ENCODE peak calls at places on chromosomes 1 and 21, in six cellular contexts. One of them, this sample, is unnamed. For H3K36me3 and H3K4me1, the result is how much of the 10 kb centered on the place peaks cover.

GRCh38 chr1:6454856-6455751 is 10.9 kb downstream of the TNFRSF25 start:
- DNase-seq in neuronal stem cell: no peak
- DNase-seq in CD8-positive, alpha-beta T cell: no peak
- DNase-seq in Caco-2: no peak
- DNase-seq in tibial nerve: no peak
- DNase-seq in effector memory CD4-positive, alpha-beta T cell: peak
- DNase-seq in this sample: peak

GRCh38 chr1:224177356-224177999 is 5.6 kb upstream of the DEGS1 start:
- DNase-seq in Caco-2: no peak
- DNase-seq in effector memory CD4-positive, alpha-beta T cell: no peak
- DNase-seq in neuronal stem cell: no peak
- DNase-seq in tibial nerve: no peak
- DNase-seq in CD8-positive, alpha-beta T cell: no peak
- DNase-seq in this sample: no peak

GRCh38 chr1:241186716-241187115 is 170.3 kb downstream of the RGS7 start:
- DNase-seq in neuronal stem cell: no peak
- DNase-seq in CD8-positive, alpha-beta T cell: no peak
- DNase-seq in Caco-2: no peak
- DNase-seq in tibial nerve: no peak
- DNase-seq in effector memory CD4-positive, alpha-beta T cell: no peak
- DNase-seq in this sample: no peak

GRCh38 chr1:231603598-231604275 is 22.9 kb upstream of the DISC1 start:
- DNase-seq in effector memory CD4-positive, alpha-beta T cell: peak
- DNase-seq in CD8-positive, alpha-beta T cell: peak
- DNase-seq in neuronal stem cell: peak
- DNase-seq in Caco-2: peak
- DNase-seq in tibial nerve: peak
- DNase-seq in this sample: no peak

GRCh38 chr1:33500547-33500946 is 28.1 kb downstream of the ZSCAN20 start:
- DNase-seq in neuronal stem cell: no peak
- DNase-seq in Caco-2: no peak
- DNase-seq in effector memory CD4-positive, alpha-beta T cell: no peak
- DNase-seq in CD8-positive, alpha-beta T cell: no peak
- DNase-seq in tibial nerve: no peak
- DNase-seq in this sample: no peak

GRCh38 chr21:14358775-14359174 is 24.2 kb downstream of the HSPA13 start:
- DNase-seq in Caco-2: no peak
- DNase-seq in tibial nerve: no peak
- DNase-seq in effector memory CD4-positive, alpha-beta T cell: no peak
- DNase-seq in CD8-positive, alpha-beta T cell: no peak
- DNase-seq in neuronal stem cell: no peak
- DNase-seq in this sample: no peak

GRCh38 chr1:184970691-184971161 is 3.6 kb downstream of the NIBAN1 start:
- DNase-seq in effector memory CD4-positive, alpha-beta T cell: no peak
- DNase-seq in CD8-positive, alpha-beta T cell: no peak
- DNase-seq in tibial nerve: no peak
- DNase-seq in Caco-2: no peak
- DNase-seq in neuronal stem cell: no peak
- DNase-seq in this sample: no peak

GRCh38 chr1:16012590-16013219 is 5.1 kb downstream of the HSPB7 start:
- DNase-seq in neuronal stem cell: no peak
- DNase-seq in CD8-positive, alpha-beta T cell: no peak
- DNase-seq in effector memory CD4-positive, alpha-beta T cell: no peak
- DNase-seq in Caco-2: no peak
- DNase-seq in tibial nerve: peak
- DNase-seq in this sample: no peak

GRCh38 chr1:217134857-217135568 is 411.8 kb upstream of the ESRRG start:
- DNase-seq in CD8-positive, alpha-beta T cell: no peak
- DNase-seq in effector memory CD4-positive, alpha-beta T cell: no peak
- DNase-seq in Caco-2: peak
- DNase-seq in neuronal stem cell: peak
- DNase-seq in tibial nerve: no peak
- DNase-seq in this sample: no peak

GRCh38 chr1:68024635-68025338 is 25.6 kb downstream of the DIRAS3 start:
- DNase-seq in Caco-2: no peak
- DNase-seq in CD8-positive, alpha-beta T cell: no peak
- DNase-seq in tibial nerve: no peak
- DNase-seq in effector memory CD4-positive, alpha-beta T cell: no peak
- DNase-seq in neuronal stem cell: no peak
- DNase-seq in this sample: no peak

GRCh38 chr1:184469391-184469790 is 82.6 kb downstream of the C1orf21 start:
- DNase-seq in CD8-positive, alpha-beta T cell: no peak
- DNase-seq in tibial nerve: no peak
- DNase-seq in effector memory CD4-positive, alpha-beta T cell: no peak
- DNase-seq in Caco-2: no peak
- DNase-seq in neuronal stem cell: no peak
- DNase-seq in this sample: no peak

GRCh38 chr1:6864166-6864565 is 78.9 kb downstream of the CAMTA1 start:
- DNase-seq in neuronal stem cell: no peak
- DNase-seq in effector memory CD4-positive, alpha-beta T cell: no peak
- DNase-seq in CD8-positive, alpha-beta T cell: no peak
- DNase-seq in Caco-2: no peak
- DNase-seq in tibial nerve: no peak
- DNase-seq in this sample: no peak

GRCh38 chr1:115649964-115650363 is 8.2 kb downstream of the VANGL1 start:
- DNase-seq in Caco-2: peak
- DNase-seq in tibial nerve: no peak
- DNase-seq in effector memory CD4-positive, alpha-beta T cell: no peak
- DNase-seq in CD8-positive, alpha-beta T cell: no peak
- DNase-seq in neuronal stem cell: peak
- DNase-seq in this sample: no peak

DNA sequence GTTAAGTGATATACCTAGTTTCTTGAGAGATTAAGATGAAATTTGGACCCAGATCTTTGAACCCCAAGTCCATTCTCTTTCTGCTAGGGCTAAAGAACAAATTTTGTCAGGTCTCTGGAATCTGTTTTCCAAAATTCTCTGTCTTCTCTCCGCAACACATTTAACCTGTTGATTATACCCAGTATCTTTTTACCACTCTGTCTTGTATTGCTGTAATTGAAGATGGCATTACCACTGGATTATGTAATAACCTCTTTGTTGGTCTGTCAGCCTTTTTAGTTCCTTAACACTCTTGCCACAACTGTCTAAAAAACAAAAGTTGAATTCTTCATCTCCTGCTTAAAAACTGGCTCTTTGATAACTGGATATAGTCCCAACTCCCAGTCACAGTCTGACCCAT is 3.0 kb downstream of the SRP9 start:
- DNase-seq in effector memory CD4-positive, alpha-beta T cell: no peak
- DNase-seq in tibial nerve: no peak
- DNase-seq in neuronal stem cell: no peak
- DNase-seq in Caco-2: no peak
- DNase-seq in CD8-positive, alpha-beta T cell: no peak
- DNase-seq in this sample: no peak
- H3K4me3 ChIP-seq in effector memory CD4-positive, alpha-beta T cell: no peak
- H3K4me3 ChIP-seq in tibial nerve: no peak
- H3K4me3 ChIP-seq in neuronal stem cell: no peak
- H3K4me3 ChIP-seq in Caco-2: no peak
- H3K4me3 ChIP-seq in CD8-positive, alpha-beta T cell: no peak
- H3K4me3 ChIP-seq in this sample: no peak

GRCh38 chr1:180975551-180975950 is 47.1 kb downstream of the STX6 start:
- DNase-seq in effector memory CD4-positive, alpha-beta T cell: no peak
- DNase-seq in tibial nerve: no peak
- DNase-seq in neuronal stem cell: no peak
- DNase-seq in CD8-positive, alpha-beta T cell: no peak
- DNase-seq in Caco-2: no peak
- DNase-seq in this sample: no peak

GRCh38 chr1:180973360-180973759 is 49.3 kb downstream of the STX6 start:
- DNase-seq in CD8-positive, alpha-beta T cell: no peak
- DNase-seq in effector memory CD4-positive, alpha-beta T cell: no peak
- DNase-seq in neuronal stem cell: no peak
- DNase-seq in Caco-2: no peak
- DNase-seq in tibial nerve: no peak
- DNase-seq in this sample: no peak

GRCh38 chr1:180981596-180982387 is 40.9 kb downstream of the STX6 start:
- DNase-seq in neuronal stem cell: no peak
- DNase-seq in CD8-positive, alpha-beta T cell: no peak
- DNase-seq in Caco-2: no peak
- DNase-seq in effector memory CD4-positive, alpha-beta T cell: no peak
- DNase-seq in tibial nerve: no peak
- DNase-seq in this sample: no peak

GRCh38 chr1:180974236-180974635 is 48.4 kb downstream of the STX6 start:
- DNase-seq in Caco-2: no peak
- DNase-seq in neuronal stem cell: no peak
- DNase-seq in tibial nerve: no peak
- DNase-seq in effector memory CD4-positive, alpha-beta T cell: no peak
- DNase-seq in CD8-positive, alpha-beta T cell: no peak
- DNase-seq in this sample: no peak

DNA sequence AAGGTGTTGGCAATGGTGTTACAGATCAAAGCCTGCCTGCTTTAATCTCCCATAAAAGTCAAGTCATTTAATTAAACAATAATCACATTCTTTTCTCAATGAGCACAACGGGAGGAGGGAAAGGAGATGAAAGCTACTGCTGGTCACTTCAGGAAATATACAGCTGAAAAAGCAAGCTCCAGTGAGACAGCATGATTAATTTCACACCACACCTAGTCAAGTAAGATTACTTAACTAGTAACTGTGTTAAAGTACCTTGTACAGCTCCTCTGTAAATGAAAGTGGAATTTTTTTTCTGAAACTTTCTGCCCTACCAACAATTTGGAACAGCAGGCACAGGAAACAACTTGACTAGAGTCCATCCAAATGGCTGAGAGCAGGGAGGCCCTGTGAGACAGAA is 45.7 kb downstream of the STX6 start:
- DNase-seq in effector memory CD4-positive, alpha-beta T cell: no peak
- DNase-seq in neuronal stem cell: no peak
- DNase-seq in Caco-2: no peak
- DNase-seq in CD8-positive, alpha-beta T cell: no peak
- DNase-seq in tibial nerve: no peak
- DNase-seq in this sample: no peak
- H3K36me3 ChIP-seq in effector memory CD4-positive, alpha-beta T cell: under half
- H3K36me3 ChIP-seq in neuronal stem cell: half or more
- H3K36me3 ChIP-seq in Caco-2: under half
- H3K36me3 ChIP-seq in CD8-positive, alpha-beta T cell: under half
- H3K36me3 ChIP-seq in tibial nerve: under half
- H3K36me3 ChIP-seq in this sample: under half

GRCh38 chr1:201420608-201421002 is 925 bp downstream of the TNNI1 start:
- DNase-seq in CD8-positive, alpha-beta T cell: no peak
- DNase-seq in neuronal stem cell: no peak
- DNase-seq in Caco-2: no peak
- DNase-seq in tibial nerve: no peak
- DNase-seq in effector memory CD4-positive, alpha-beta T cell: no peak
- DNase-seq in this sample: no peak
- H3K4me1 ChIP-seq in CD8-positive, alpha-beta T cell: under half
- H3K4me1 ChIP-seq in neuronal stem cell: under half
- H3K4me1 ChIP-seq in Caco-2: under half
- H3K4me1 ChIP-seq in tibial nerve: under half
- H3K4me1 ChIP-seq in effector memory CD4-positive, alpha-beta T cell: under half
- H3K4me1 ChIP-seq in this sample: under half

DNA sequence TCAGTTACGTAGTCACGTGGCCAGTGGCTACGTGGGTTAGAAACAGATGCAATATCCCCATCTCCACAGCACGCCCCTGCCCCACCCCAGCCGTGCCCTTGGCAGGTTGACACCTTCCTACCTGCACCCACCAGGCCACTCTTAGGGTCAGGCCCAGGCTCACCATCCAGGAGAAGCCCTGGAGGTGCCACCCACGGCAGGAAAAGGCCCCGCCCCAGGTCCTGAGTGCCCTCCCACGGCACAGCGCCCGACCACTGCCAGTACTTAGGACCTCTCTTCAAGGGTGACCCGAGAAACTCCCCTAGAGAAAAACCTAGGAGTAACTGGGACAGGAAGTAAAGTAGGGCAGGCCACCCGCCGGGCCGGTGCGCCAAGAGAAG is 1.5 kb downstream of the C1orf35 start:
- DNase-seq in Caco-2: peak
- DNase-seq in CD8-positive, alpha-beta T cell: no peak
- DNase-seq in tibial nerve: no peak
- DNase-seq in neuronal stem cell: no peak
- DNase-seq in effector memory CD4-positive, alpha-beta T cell: no peak
- DNase-seq in this sample: no peak
- H3K4me3 ChIP-seq in Caco-2: peak
- H3K4me3 ChIP-seq in CD8-positive, alpha-beta T cell: peak
- H3K4me3 ChIP-seq in tibial nerve: peak
- H3K4me3 ChIP-seq in neuronal stem cell: peak
- H3K4me3 ChIP-seq in effector memory CD4-positive, alpha-beta T cell: peak
- H3K4me3 ChIP-seq in this sample: peak

GRCh38 chr1:55051169-55051568 is 11.8 kb downstream of the PCSK9 start:
- DNase-seq in effector memory CD4-positive, alpha-beta T cell: no peak
- DNase-seq in CD8-positive, alpha-beta T cell: no peak
- DNase-seq in Caco-2: peak
- DNase-seq in neuronal stem cell: no peak
- DNase-seq in tibial nerve: no peak
- DNase-seq in this sample: no peak

GRCh38 chr1:55050283-55050682 is 10.9 kb downstream of the PCSK9 start:
- DNase-seq in neuronal stem cell: no peak
- DNase-seq in tibial nerve: no peak
- DNase-seq in CD8-positive, alpha-beta T cell: no peak
- DNase-seq in effector memory CD4-positive, alpha-beta T cell: no peak
- DNase-seq in Caco-2: no peak
- DNase-seq in this sample: no peak

GRCh38 chr1:55049271-55049913 is 10.0 kb downstream of the PCSK9 start:
- DNase-seq in tibial nerve: no peak
- DNase-seq in neuronal stem cell: no peak
- DNase-seq in Caco-2: no peak
- DNase-seq in effector memory CD4-positive, alpha-beta T cell: no peak
- DNase-seq in CD8-positive, alpha-beta T cell: no peak
- DNase-seq in this sample: no peak

GRCh38 chr1:55048453-55049270 is 9.3 kb downstream of the PCSK9 start:
- DNase-seq in tibial nerve: no peak
- DNase-seq in neuronal stem cell: no peak
- DNase-seq in CD8-positive, alpha-beta T cell: no peak
- DNase-seq in effector memory CD4-positive, alpha-beta T cell: no peak
- DNase-seq in Caco-2: no peak
- DNase-seq in this sample: no peak

GRCh38 chr1:55049914-55050278 is 10.5 kb downstream of the PCSK9 start:
- DNase-seq in CD8-positive, alpha-beta T cell: no peak
- DNase-seq in tibial nerve: no peak
- DNase-seq in Caco-2: no peak
- DNase-seq in effector memory CD4-positive, alpha-beta T cell: no peak
- DNase-seq in neuronal stem cell: no peak
- DNase-seq in this sample: no peak
- H3K36me3 ChIP-seq in CD8-positive, alpha-beta T cell: under half
- H3K36me3 ChIP-seq in tibial nerve: under half
- H3K36me3 ChIP-seq in Caco-2: under half
- H3K36me3 ChIP-seq in effector memory CD4-positive, alpha-beta T cell: under half
- H3K36me3 ChIP-seq in neuronal stem cell: under half
- H3K36me3 ChIP-seq in this sample: under half

This sample was measured in CD8-positive, alpha-beta memory T cell.